ENCODE peak calls at places on chromosomes 11 and 22, in four cellular contexts. One of them, this sample, is unnamed.

GRCh38 chr11:126485021-126485781 is 129.7 kb downstream of the ST3GAL4 start:
- DNase-seq in adipocyte: peak; percentile 50
- DNase-seq in stimulated activated CD4-positive, alpha-beta T cell treated with anti-CD3 and anti-CD28 coated beads, Interleukin-15, amount 100 ng/mL, for 1 hour: no peak
- DNase-seq in CD8-positive, alpha-beta memory T cell: no peak
- DNase-seq in this sample: no peak

GRCh38 chr11:21552910-21553309 is 640.0 kb upstream of the ANO5 start:
- DNase-seq in CD8-positive, alpha-beta memory T cell: no peak
- DNase-seq in adipocyte: no peak
- DNase-seq in stimulated activated CD4-positive, alpha-beta T cell treated with anti-CD3 and anti-CD28 coated beads, Interleukin-15, amount 100 ng/mL, for 1 hour: no peak
- DNase-seq in this sample: no peak

GRCh38 chr11:110000045-110000502 is 93.1 kb upstream of the ZC3H12C start:
- DNase-seq in stimulated activated CD4-positive, alpha-beta T cell treated with anti-CD3 and anti-CD28 coated beads, Interleukin-15, amount 100 ng/mL, for 1 hour: no peak
- DNase-seq in CD8-positive, alpha-beta memory T cell: no peak
- DNase-seq in adipocyte: peak; percentile 81
- DNase-seq in this sample: no peak

GRCh38 chr11:129881570-129882170 is 13.7 kb downstream of the NFRKB start:
- DNase-seq in stimulated activated CD4-positive, alpha-beta T cell treated with anti-CD3 and anti-CD28 coated beads, Interleukin-15, amount 100 ng/mL, for 1 hour: peak; percentile 13
- DNase-seq in CD8-positive, alpha-beta memory T cell: peak; percentile 37
- DNase-seq in adipocyte: peak; percentile 30
- DNase-seq in this sample: no peak

GRCh38 chr11:124961972-124962609 is 8.1 kb downstream of the CCDC15 start:
- DNase-seq in CD8-positive, alpha-beta memory T cell: peak; percentile 59
- DNase-seq in stimulated activated CD4-positive, alpha-beta T cell treated with anti-CD3 and anti-CD28 coated beads, Interleukin-15, amount 100 ng/mL, for 1 hour: no peak
- DNase-seq in adipocyte: peak; percentile 89
- DNase-seq in this sample: no peak

GRCh38 chr11:134126197-134126822 is 57.4 kb downstream of the JAM3 start:
- DNase-seq in CD8-positive, alpha-beta memory T cell: no peak
- DNase-seq in adipocyte: peak; percentile 83
- DNase-seq in stimulated activated CD4-positive, alpha-beta T cell treated with anti-CD3 and anti-CD28 coated beads, Interleukin-15, amount 100 ng/mL, for 1 hour: no peak
- DNase-seq in this sample: no peak

GRCh38 chr11:61066645-61067044 is 35.6 kb upstream of the CD5 start:
- DNase-seq in stimulated activated CD4-positive, alpha-beta T cell treated with anti-CD3 and anti-CD28 coated beads, Interleukin-15, amount 100 ng/mL, for 1 hour: no peak
- DNase-seq in adipocyte: no peak
- DNase-seq in CD8-positive, alpha-beta memory T cell: no peak
- DNase-seq in this sample: no peak

GRCh38 chr11:2199466-2200341 is 28.1 kb upstream of the TH start:
- DNase-seq in stimulated activated CD4-positive, alpha-beta T cell treated with anti-CD3 and anti-CD28 coated beads, Interleukin-15, amount 100 ng/mL, for 1 hour: no peak
- DNase-seq in adipocyte: no peak
- DNase-seq in CD8-positive, alpha-beta memory T cell: no peak
- DNase-seq in this sample: no peak

GRCh38 chr22:20031732-20032406 is 11.0 kb downstream of the TANGO2 start:
- DNase-seq in adipocyte: no peak
- DNase-seq in stimulated activated CD4-positive, alpha-beta T cell treated with anti-CD3 and anti-CD28 coated beads, Interleukin-15, amount 100 ng/mL, for 1 hour: no peak
- DNase-seq in CD8-positive, alpha-beta memory T cell: no peak
- DNase-seq in this sample: no peak

GRCh38 chr11:128289048-128289447 is 298.3 kb downstream of the ETS1 start:
- DNase-seq in adipocyte: no peak
- DNase-seq in stimulated activated CD4-positive, alpha-beta T cell treated with anti-CD3 and anti-CD28 coated beads, Interleukin-15, amount 100 ng/mL, for 1 hour: no peak
- DNase-seq in CD8-positive, alpha-beta memory T cell: no peak
- DNase-seq in this sample: no peak

GRCh38 chr11:129457321-129457720 is 81.7 kb downstream of the BARX2 start:
- DNase-seq in stimulated activated CD4-positive, alpha-beta T cell treated with anti-CD3 and anti-CD28 coated beads, Interleukin-15, amount 100 ng/mL, for 1 hour: no peak
- DNase-seq in CD8-positive, alpha-beta memory T cell: no peak
- DNase-seq in adipocyte: no peak
- DNase-seq in this sample: peak; percentile 14

GRCh38 chr22:18987765-18988164 is 51.7 kb upstream of the PRODH start:
- DNase-seq in adipocyte: no peak
- DNase-seq in CD8-positive, alpha-beta memory T cell: no peak
- DNase-seq in stimulated activated CD4-positive, alpha-beta T cell treated with anti-CD3 and anti-CD28 coated beads, Interleukin-15, amount 100 ng/mL, for 1 hour: no peak
- DNase-seq in this sample: no peak

GRCh38 chr11:95301497-95301896 is 70.5 kb upstream of the SESN3 start:
- DNase-seq in CD8-positive, alpha-beta memory T cell: no peak
- DNase-seq in adipocyte: peak; percentile 31
- DNase-seq in stimulated activated CD4-positive, alpha-beta T cell treated with anti-CD3 and anti-CD28 coated beads, Interleukin-15, amount 100 ng/mL, for 1 hour: no peak
- DNase-seq in this sample: no peak

GRCh38 chr11:74574563-74574962 is 17.8 kb upstream of the POLD3 start:
- DNase-seq in adipocyte: no peak
- DNase-seq in CD8-positive, alpha-beta memory T cell: no peak
- DNase-seq in stimulated activated CD4-positive, alpha-beta T cell treated with anti-CD3 and anti-CD28 coated beads, Interleukin-15, amount 100 ng/mL, for 1 hour: no peak
- DNase-seq in this sample: no peak

GRCh38 chr11:129440028-129440630 is 64.5 kb downstream of the BARX2 start:
- DNase-seq in adipocyte: no peak
- DNase-seq in CD8-positive, alpha-beta memory T cell: no peak
- DNase-seq in stimulated activated CD4-positive, alpha-beta T cell treated with anti-CD3 and anti-CD28 coated beads, Interleukin-15, amount 100 ng/mL, for 1 hour: no peak
- DNase-seq in this sample: no peak

GRCh38 chr11:34238533-34238932 is 119.3 kb downstream of the ABTB2 start:
- DNase-seq in adipocyte: no peak
- DNase-seq in stimulated activated CD4-positive, alpha-beta T cell treated with anti-CD3 and anti-CD28 coated beads, Interleukin-15, amount 100 ng/mL, for 1 hour: no peak
- DNase-seq in CD8-positive, alpha-beta memory T cell: no peak
- DNase-seq in this sample: no peak

GRCh38 chr11:1054143-1055108 is 17.9 kb upstream of the MUC6 start:
- DNase-seq in CD8-positive, alpha-beta memory T cell: no peak
- DNase-seq in stimulated activated CD4-positive, alpha-beta T cell treated with anti-CD3 and anti-CD28 coated beads, Interleukin-15, amount 100 ng/mL, for 1 hour: no peak
- DNase-seq in adipocyte: peak; percentile 47
- DNase-seq in this sample: no peak

GRCh38 chr22:39527481-39527961 is 5.0 kb downstream of the RPS19BP1 start:
- DNase-seq in adipocyte: peak; percentile 29
- DNase-seq in stimulated activated CD4-positive, alpha-beta T cell treated with anti-CD3 and anti-CD28 coated beads, Interleukin-15, amount 100 ng/mL, for 1 hour: no peak
- DNase-seq in CD8-positive, alpha-beta memory T cell: no peak
- DNase-seq in this sample: no peak

GRCh38 chr22:41261541-41262249 is 21.0 kb upstream of the CHADL start:
- DNase-seq in stimulated activated CD4-positive, alpha-beta T cell treated with anti-CD3 and anti-CD28 coated beads, Interleukin-15, amount 100 ng/mL, for 1 hour: no peak
- DNase-seq in CD8-positive, alpha-beta memory T cell: no peak
- DNase-seq in adipocyte: no peak
- DNase-seq in this sample: no peak

GRCh38 chr22:48886604-48887393 is 940.9 kb downstream of the BRD1 start:
- DNase-seq in CD8-positive, alpha-beta memory T cell: no peak
- DNase-seq in adipocyte: no peak
- DNase-seq in stimulated activated CD4-positive, alpha-beta T cell treated with anti-CD3 and anti-CD28 coated beads, Interleukin-15, amount 100 ng/mL, for 1 hour: no peak
- DNase-seq in this sample: no peak

GRCh38 chr11:63564785-63565350 is 1.7 kb upstream of the PLAAT2 start:
- DNase-seq in CD8-positive, alpha-beta memory T cell: no peak
- DNase-seq in adipocyte: no peak
- DNase-seq in stimulated activated CD4-positive, alpha-beta T cell treated with anti-CD3 and anti-CD28 coated beads, Interleukin-15, amount 100 ng/mL, for 1 hour: no peak
- DNase-seq in this sample: no peak

GRCh38 chr11:129814244-129814992 is 1.2 kb upstream of the TMEM45B start:
- DNase-seq in adipocyte: no peak
- DNase-seq in CD8-positive, alpha-beta memory T cell: peak; percentile 79
- DNase-seq in stimulated activated CD4-positive, alpha-beta T cell treated with anti-CD3 and anti-CD28 coated beads, Interleukin-15, amount 100 ng/mL, for 1 hour: peak; percentile 64
- DNase-seq in this sample: no peak

GRCh38 chr22:31857247-31857646 is 87.1 kb upstream of the YWHAH start:
- DNase-seq in adipocyte: no peak
- DNase-seq in stimulated activated CD4-positive, alpha-beta T cell treated with anti-CD3 and anti-CD28 coated beads, Interleukin-15, amount 100 ng/mL, for 1 hour: no peak
- DNase-seq in CD8-positive, alpha-beta memory T cell: no peak
- DNase-seq in this sample: peak; percentile 59

GRCh38 chr11:128915148-128915519 is 24.0 kb downstream of the KCNJ5 start:
- DNase-seq in CD8-positive, alpha-beta memory T cell: no peak
- DNase-seq in adipocyte: no peak
- DNase-seq in stimulated activated CD4-positive, alpha-beta T cell treated with anti-CD3 and anti-CD28 coated beads, Interleukin-15, amount 100 ng/mL, for 1 hour: no peak
- DNase-seq in this sample: no peak

GRCh38 chr11:82521427-82521826 is 212.2 kb downstream of the FAM181B start:
- DNase-seq in stimulated activated CD4-positive, alpha-beta T cell treated with anti-CD3 and anti-CD28 coated beads, Interleukin-15, amount 100 ng/mL, for 1 hour: no peak
- DNase-seq in CD8-positive, alpha-beta memory T cell: no peak
- DNase-seq in adipocyte: no peak
- DNase-seq in this sample: no peak

GRCh38 chr11:122101625-122102291 is 14.3 kb downstream of the BLID start:
- DNase-seq in CD8-positive, alpha-beta memory T cell: no peak
- DNase-seq in stimulated activated CD4-positive, alpha-beta T cell treated with anti-CD3 and anti-CD28 coated beads, Interleukin-15, amount 100 ng/mL, for 1 hour: no peak
- DNase-seq in adipocyte: peak; percentile 95
- DNase-seq in this sample: peak; percentile 92

GRCh38 chr11:130909650-130910049 is 6.6 kb downstream of the SNX19 start:
- DNase-seq in CD8-positive, alpha-beta memory T cell: no peak
- DNase-seq in adipocyte: peak; percentile 19
- DNase-seq in stimulated activated CD4-positive, alpha-beta T cell treated with anti-CD3 and anti-CD28 coated beads, Interleukin-15, amount 100 ng/mL, for 1 hour: no peak
- DNase-seq in this sample: no peak

GRCh38 chr22:20025401-20026203 is 4.7 kb downstream of the TANGO2 start:
- DNase-seq in CD8-positive, alpha-beta memory T cell: no peak
- DNase-seq in adipocyte: no peak
- DNase-seq in stimulated activated CD4-positive, alpha-beta T cell treated with anti-CD3 and anti-CD28 coated beads, Interleukin-15, amount 100 ng/mL, for 1 hour: no peak
- DNase-seq in this sample: no peak

GRCh38 chr11:14270690-14271542 is 88.1 kb downstream of the RRAS2 start:
- DNase-seq in stimulated activated CD4-positive, alpha-beta T cell treated with anti-CD3 and anti-CD28 coated beads, Interleukin-15, amount 100 ng/mL, for 1 hour: no peak
- DNase-seq in adipocyte: no peak
- DNase-seq in CD8-positive, alpha-beta memory T cell: no peak
- DNase-seq in this sample: no peak

GRCh38 chr11:62140302-62141110 is 16.7 kb downstream of the INCENP start:
- DNase-seq in adipocyte: no peak
- DNase-seq in CD8-positive, alpha-beta memory T cell: no peak
- DNase-seq in stimulated activated CD4-positive, alpha-beta T cell treated with anti-CD3 and anti-CD28 coated beads, Interleukin-15, amount 100 ng/mL, for 1 hour: no peak
- DNase-seq in this sample: no peak

GRCh38 chr11:93822359-93822758 is 28.1 kb downstream of the VSTM5 start:
- DNase-seq in stimulated activated CD4-positive, alpha-beta T cell treated with anti-CD3 and anti-CD28 coated beads, Interleukin-15, amount 100 ng/mL, for 1 hour: no peak
- DNase-seq in adipocyte: peak; percentile 6
- DNase-seq in CD8-positive, alpha-beta memory T cell: no peak
- DNase-seq in this sample: no peak

GRCh38 chr22:19772673-19773469 is 12.3 kb downstream of the TBX1 start:
- DNase-seq in CD8-positive, alpha-beta memory T cell: no peak
- DNase-seq in stimulated activated CD4-positive, alpha-beta T cell treated with anti-CD3 and anti-CD28 coated beads, Interleukin-15, amount 100 ng/mL, for 1 hour: no peak
- DNase-seq in adipocyte: no peak
- DNase-seq in this sample: no peak

GRCh38 chr11:12148882-12149281 is 38.5 kb downstream of the MICAL2 start:
- DNase-seq in CD8-positive, alpha-beta memory T cell: no peak
- DNase-seq in adipocyte: no peak
- DNase-seq in stimulated activated CD4-positive, alpha-beta T cell treated with anti-CD3 and anti-CD28 coated beads, Interleukin-15, amount 100 ng/mL, for 1 hour: no peak
- DNase-seq in this sample: no peak

GRCh38 chr11:76888989-76889388 is 28.3 kb downstream of the ACER3 start:
- DNase-seq in adipocyte: no peak
- DNase-seq in CD8-positive, alpha-beta memory T cell: no peak
- DNase-seq in stimulated activated CD4-positive, alpha-beta T cell treated with anti-CD3 and anti-CD28 coated beads, Interleukin-15, amount 100 ng/mL, for 1 hour: no peak
- DNase-seq in this sample: no peak

GRCh38 chr11:15688351-15688792 is 573.6 kb downstream of the INSC start:
- DNase-seq in stimulated activated CD4-positive, alpha-beta T cell treated with anti-CD3 and anti-CD28 coated beads, Interleukin-15, amount 100 ng/mL, for 1 hour: no peak
- DNase-seq in adipocyte: no peak
- DNase-seq in CD8-positive, alpha-beta memory T cell: no peak
- DNase-seq in this sample: no peak

GRCh38 chr11:126345759-126346585 is 9.5 kb upstream of the ST3GAL4 start:
- DNase-seq in stimulated activated CD4-positive, alpha-beta T cell treated with anti-CD3 and anti-CD28 coated beads, Interleukin-15, amount 100 ng/mL, for 1 hour: no peak
- DNase-seq in CD8-positive, alpha-beta memory T cell: no peak
- DNase-seq in adipocyte: peak; percentile 64
- DNase-seq in this sample: no peak

GRCh38 chr11:8917157-8917820 is 6.3 kb downstream of the AKIP1 start:
- DNase-seq in stimulated activated CD4-positive, alpha-beta T cell treated with anti-CD3 and anti-CD28 coated beads, Interleukin-15, amount 100 ng/mL, for 1 hour: no peak
- DNase-seq in adipocyte: peak; percentile 93
- DNase-seq in CD8-positive, alpha-beta memory T cell: no peak
- DNase-seq in this sample: no peak

GRCh38 chr11:17558916-17559315 is 11.9 kb downstream of the OTOG start:
- DNase-seq in adipocyte: no peak
- DNase-seq in CD8-positive, alpha-beta memory T cell: no peak
- DNase-seq in stimulated activated CD4-positive, alpha-beta T cell treated with anti-CD3 and anti-CD28 coated beads, Interleukin-15, amount 100 ng/mL, for 1 hour: no peak
- DNase-seq in this sample: no peak

GRCh38 chr11:119016216-119017009 is 1.7 kb downstream of the RPS25 start:
- DNase-seq in adipocyte: no peak
- DNase-seq in CD8-positive, alpha-beta memory T cell: no peak
- DNase-seq in stimulated activated CD4-positive, alpha-beta T cell treated with anti-CD3 and anti-CD28 coated beads, Interleukin-15, amount 100 ng/mL, for 1 hour: no peak
- DNase-seq in this sample: no peak